ENCODE peak calls at places on chromosomes 3 and 15, in five cellular contexts. One of them, this sample, is unnamed. For H3K4me1, the result is how much of the 10 kb centered on the place peaks cover.

GRCh38 chr15:41921167-41921566 is 27.3 kb upstream of the SPTBN5 start:
- DNase-seq in suprapubic skin: no peak
- DNase-seq in upper lobe of right lung: peak
- DNase-seq in GM12878: no peak
- DNase-seq in kidney: no peak
- DNase-seq in this sample: no peak

GRCh38 chr3:13017361-13018038 is 55.7 kb downstream of the IQSEC1 start:
- DNase-seq in suprapubic skin: no peak
- DNase-seq in upper lobe of right lung: no peak
- DNase-seq in GM12878: no peak
- DNase-seq in kidney: no peak
- DNase-seq in this sample: peak

GRCh38 chr3:123342631-123343080 is 106.2 kb downstream of the ADCY5 start:
- DNase-seq in suprapubic skin: no peak
- DNase-seq in upper lobe of right lung: peak
- DNase-seq in GM12878: no peak
- DNase-seq in kidney: peak
- DNase-seq in this sample: no peak

GRCh38 chr3:154316974-154317767 is 7.1 kb downstream of the DHX36 start:
- DNase-seq in suprapubic skin: no peak
- DNase-seq in upper lobe of right lung: no peak
- DNase-seq in GM12878: no peak
- DNase-seq in kidney: no peak
- DNase-seq in this sample: no peak

GRCh38 chr15:80464952-80465645 is 60.9 kb downstream of the ARNT2 start:
- DNase-seq in suprapubic skin: no peak
- DNase-seq in upper lobe of right lung: no peak
- DNase-seq in GM12878: no peak
- DNase-seq in kidney: no peak
- DNase-seq in this sample: no peak

GRCh38 chr15:69337133-69337532 is 38.4 kb downstream of the PAQR5 start:
- DNase-seq in suprapubic skin: no peak
- DNase-seq in upper lobe of right lung: no peak
- DNase-seq in GM12878: no peak
- DNase-seq in kidney: no peak
- DNase-seq in this sample: no peak

GRCh38 chr3:78091478-78092119 is 1051.7 kb downstream of the ROBO2 start:
- DNase-seq in suprapubic skin: no peak
- DNase-seq in upper lobe of right lung: no peak
- DNase-seq in GM12878: no peak
- DNase-seq in kidney: no peak
- DNase-seq in this sample: no peak

GRCh38 chr3:189710620-189711388 is 79.6 kb downstream of the TP63 start:
- DNase-seq in suprapubic skin: no peak
- DNase-seq in upper lobe of right lung: no peak
- DNase-seq in GM12878: peak
- DNase-seq in kidney: peak
- DNase-seq in this sample: no peak

GRCh38 chr3:122944671-122945151 is 82.9 kb downstream of the SEMA5B start:
- DNase-seq in suprapubic skin: no peak
- DNase-seq in upper lobe of right lung: no peak
- DNase-seq in GM12878: no peak
- DNase-seq in kidney: peak
- DNase-seq in this sample: no peak

GRCh38 chr3:42264399-42265058 is 1.5 kb downstream of the CCK start:
- DNase-seq in suprapubic skin: peak
- DNase-seq in upper lobe of right lung: peak
- DNase-seq in GM12878: no peak
- DNase-seq in kidney: peak
- DNase-seq in this sample: no peak

GRCh38 chr15:55168350-55168974 is 28.3 kb downstream of the RSL24D1 start:
- DNase-seq in suprapubic skin: no peak
- DNase-seq in upper lobe of right lung: peak
- DNase-seq in GM12878: peak
- DNase-seq in kidney: no peak
- DNase-seq in this sample: peak

GRCh38 chr3:42656680-42657610 is 3.4 kb downstream of the ZBTB47 start:
- DNase-seq in suprapubic skin: no peak
- DNase-seq in upper lobe of right lung: no peak
- DNase-seq in GM12878: no peak
- DNase-seq in kidney: peak
- DNase-seq in this sample: peak

GRCh38 chr15:33722005-33722672 is 246.2 kb upstream of the CHRM5 start:
- DNase-seq in suprapubic skin: no peak
- DNase-seq in upper lobe of right lung: no peak
- DNase-seq in GM12878: peak
- DNase-seq in kidney: no peak
- DNase-seq in this sample: no peak

GRCh38 chr3:18098960-18099587 is 326.1 kb downstream of the SATB1 start:
- DNase-seq in suprapubic skin: no peak
- DNase-seq in upper lobe of right lung: no peak
- DNase-seq in GM12878: no peak
- DNase-seq in kidney: no peak
- DNase-seq in this sample: no peak

GRCh38 chr15:92608866-92609700 is 46.5 kb downstream of the FAM174B start:
- DNase-seq in suprapubic skin: no peak
- DNase-seq in upper lobe of right lung: peak
- DNase-seq in GM12878: no peak
- DNase-seq in kidney: no peak
- DNase-seq in this sample: no peak

GRCh38 chr3:51622402-51622801 is 48.6 kb upstream of the TEX264 start:
- DNase-seq in suprapubic skin: no peak
- DNase-seq in upper lobe of right lung: no peak
- DNase-seq in GM12878: no peak
- DNase-seq in kidney: no peak
- DNase-seq in this sample: no peak

GRCh38 chr3:64454179-64454578 is 228.9 kb upstream of the PRICKLE2 start:
- DNase-seq in suprapubic skin: no peak
- DNase-seq in upper lobe of right lung: no peak
- DNase-seq in GM12878: no peak
- DNase-seq in kidney: no peak
- DNase-seq in this sample: no peak

GRCh38 chr3:114408763-114409162 is 114.9 kb downstream of the TIGIT start:
- DNase-seq in suprapubic skin: no peak
- DNase-seq in upper lobe of right lung: no peak
- DNase-seq in GM12878: no peak
- DNase-seq in kidney: no peak
- DNase-seq in this sample: peak

GRCh38 chr3:182979719-182980191 is 583 bp downstream of the DCUN1D1 start:
- DNase-seq in suprapubic skin: no peak
- DNase-seq in upper lobe of right lung: no peak
- DNase-seq in GM12878: no peak
- DNase-seq in kidney: no peak
- DNase-seq in this sample: peak

DNA sequence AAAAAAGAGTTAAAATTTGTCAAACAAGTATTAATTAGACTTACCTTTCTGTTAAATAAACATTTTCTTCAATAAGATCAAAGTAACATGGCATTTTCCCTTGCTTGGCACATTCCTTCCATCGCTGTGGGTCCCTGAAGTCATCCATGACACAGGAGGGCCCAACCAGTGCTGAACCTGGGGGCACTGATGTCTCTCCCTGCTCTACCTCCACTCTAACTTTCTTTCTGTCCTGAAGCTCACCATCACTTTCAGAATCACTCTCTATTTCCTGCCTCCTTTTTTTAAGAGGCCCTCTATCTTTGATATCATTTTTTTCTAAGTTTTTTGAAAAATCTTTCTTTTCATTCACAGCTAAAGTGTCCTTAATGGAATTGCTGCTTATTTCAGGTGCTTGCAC is 43.8 kb downstream of the SETD2 start:
- DNase-seq in suprapubic skin: no peak
- DNase-seq in upper lobe of right lung: no peak
- DNase-seq in GM12878: no peak
- DNase-seq in kidney: no peak
- DNase-seq in this sample: no peak
- H3K27ac ChIP-seq in suprapubic skin: no peak
- H3K27ac ChIP-seq in upper lobe of right lung: no peak
- H3K27ac ChIP-seq in GM12878: no peak
- H3K27ac ChIP-seq in kidney: no peak
- H3K27ac ChIP-seq in this sample: no peak

GRCh38 chr3:69326821-69327433 is 59.0 kb downstream of the FRMD4B start:
- DNase-seq in suprapubic skin: no peak
- DNase-seq in upper lobe of right lung: no peak
- DNase-seq in GM12878: peak
- DNase-seq in kidney: no peak
- DNase-seq in this sample: no peak
- H3K4me1 ChIP-seq in suprapubic skin: under half
- H3K4me1 ChIP-seq in upper lobe of right lung: half or more
- H3K4me1 ChIP-seq in GM12878: under half
- H3K4me1 ChIP-seq in kidney: under half
- H3K4me1 ChIP-seq in this sample: under half

DNA sequence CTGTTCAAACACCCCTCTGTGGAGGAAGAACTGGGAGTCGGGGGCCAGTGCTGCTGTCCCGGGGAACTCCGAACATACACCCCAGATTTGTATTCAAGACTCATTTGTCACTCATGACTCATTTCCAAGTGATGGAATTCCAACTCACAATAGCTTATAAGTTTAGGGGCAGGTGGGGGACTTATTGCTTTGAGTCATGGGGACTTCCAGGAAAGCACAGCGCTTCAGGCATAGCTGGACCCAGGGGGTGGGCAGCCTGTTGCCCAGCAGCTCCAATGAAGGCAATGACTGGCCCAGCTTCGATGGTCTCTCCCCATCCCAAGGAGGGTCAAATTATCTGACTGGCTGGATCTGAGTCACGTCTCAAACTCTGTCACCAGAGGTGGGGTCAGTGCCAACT is 72.4 kb downstream of the TM2D3 start:
- DNase-seq in suprapubic skin: no peak
- DNase-seq in upper lobe of right lung: no peak
- DNase-seq in GM12878: no peak
- DNase-seq in kidney: no peak
- DNase-seq in this sample: no peak
- H3K4me3 ChIP-seq in suprapubic skin: no peak
- H3K4me3 ChIP-seq in upper lobe of right lung: no peak
- H3K4me3 ChIP-seq in GM12878: no peak
- H3K4me3 ChIP-seq in kidney: no peak
- H3K4me3 ChIP-seq in this sample: no peak

DNA sequence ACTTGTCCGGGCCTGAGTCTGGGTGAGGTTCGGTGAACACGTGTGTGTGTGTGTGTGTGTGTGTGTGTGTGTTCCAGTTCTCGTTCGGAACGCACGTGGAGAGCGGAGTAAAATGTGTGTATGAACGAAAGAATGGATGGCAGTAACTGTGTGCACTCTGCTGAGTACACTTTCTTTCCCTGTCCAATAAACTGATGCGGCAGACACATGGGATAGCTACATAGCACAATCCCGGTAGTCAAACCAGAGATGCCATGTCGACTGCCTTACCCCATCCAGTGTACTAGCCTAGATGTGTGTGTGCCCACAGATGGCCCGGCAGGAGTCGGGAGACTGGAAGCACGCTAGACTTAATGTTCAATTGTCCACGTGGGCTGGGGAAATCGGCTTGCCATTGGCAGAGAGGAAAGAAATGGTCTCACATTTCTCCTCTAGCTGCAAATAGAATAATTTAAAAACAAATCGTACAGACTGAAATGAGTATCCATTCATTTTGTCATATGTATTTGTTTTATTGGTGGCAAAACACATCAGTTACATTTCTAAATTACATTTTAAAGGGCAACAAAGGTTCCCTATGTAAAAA is 579 bp upstream of the GOLIM4 start:
- DNase-seq in suprapubic skin: peak
- DNase-seq in upper lobe of right lung: peak
- DNase-seq in GM12878: peak
- DNase-seq in kidney: peak
- DNase-seq in this sample: peak
- H3K27ac ChIP-seq in suprapubic skin: peak
- H3K27ac ChIP-seq in upper lobe of right lung: peak
- H3K27ac ChIP-seq in GM12878: peak
- H3K27ac ChIP-seq in kidney: peak
- H3K27ac ChIP-seq in this sample: peak

GRCh38 chr3:126992216-126992615 is 9.3 kb downstream of the PLXNA1 start:
- DNase-seq in suprapubic skin: no peak
- DNase-seq in upper lobe of right lung: no peak
- DNase-seq in GM12878: no peak
- DNase-seq in kidney: no peak
- DNase-seq in this sample: peak

GRCh38 chr3:126993436-126993835 is 10.5 kb downstream of the PLXNA1 start:
- DNase-seq in suprapubic skin: no peak
- DNase-seq in upper lobe of right lung: no peak
- DNase-seq in GM12878: no peak
- DNase-seq in kidney: no peak
- DNase-seq in this sample: no peak

GRCh38 chr3:126990890-126991289 is 8.0 kb downstream of the PLXNA1 start:
- DNase-seq in suprapubic skin: no peak
- DNase-seq in upper lobe of right lung: no peak
- DNase-seq in GM12878: no peak
- DNase-seq in kidney: no peak
- DNase-seq in this sample: peak

GRCh38 chr3:126991366-126992200 is 8.7 kb downstream of the PLXNA1 start:
- DNase-seq in suprapubic skin: no peak
- DNase-seq in upper lobe of right lung: no peak
- DNase-seq in GM12878: no peak
- DNase-seq in kidney: no peak
- DNase-seq in this sample: peak

GRCh38 chr3:126992776-126993175 is 9.9 kb downstream of the PLXNA1 start:
- DNase-seq in suprapubic skin: no peak
- DNase-seq in upper lobe of right lung: no peak
- DNase-seq in GM12878: no peak
- DNase-seq in kidney: no peak
- DNase-seq in this sample: no peak
- H3K4me1 ChIP-seq in suprapubic skin: under half
- H3K4me1 ChIP-seq in upper lobe of right lung: under half
- H3K4me1 ChIP-seq in GM12878: under half
- H3K4me1 ChIP-seq in kidney: under half
- H3K4me1 ChIP-seq in this sample: under half